ENCODE peak calls at places on chromosomes 7 and 10, in five cellular contexts. S, W, B, Y and Z are unnamed samples.

GRCh38 chr10:45520476-45520875 is 146.5 kb downstream of the ALOX5 start:
- DNase-seq in Y (no peak), B (no peak), S (no peak), W (no peak), Z (no peak)

GRCh38 chr10:110358869-110359629 is 54.3 kb upstream of the SMNDC1 start:
- DNase-seq in S (no peak), B (peak; percentile 37), W (no peak), Y (peak; percentile 22), Z (no peak)

GRCh38 chr10:8004469-8005000 is 50.0 kb upstream of the GATA3 start:
- DNase-seq in Y (no peak), S (no peak), B (no peak), W (no peak), Z (no peak)

GRCh38 chr7:47102442-47102841 is 479.5 kb downstream of the TNS3 start:
- DNase-seq in S (no peak), B (no peak), Y (no peak), W (no peak), Z (peak; percentile 57)

GRCh38 chr7:36276428-36277246 is 113.0 kb upstream of the ANLN start:
- DNase-seq in S (no peak), Y (no peak), B (no peak), W (no peak), Z (peak; percentile 85)

GRCh38 chr10:122730238-122730637 is 30.6 kb upstream of the C10orf120 start:
- DNase-seq in Y (no peak), S (no peak), B (no peak), W (no peak), Z (no peak)

GRCh38 chr10:80472234-80473095 is 18.4 kb downstream of the TSPAN14 start:
- DNase-seq in Y (no peak), W (no peak), B (peak; percentile 52), S (no peak), Z (no peak)

GRCh38 chr10:24821986-24822385 is 98.3 kb upstream of the ARHGAP21 start:
- DNase-seq in S (peak; percentile 30), B (peak; percentile 48), W (no peak), Y (no peak), Z (no peak)

GRCh38 chr10:5355762-5356478 is 8.8 kb upstream of the UCN3 start:
- DNase-seq in S (no peak), B (no peak), W (no peak), Y (no peak), Z (no peak)

GRCh38 chr7:93426297-93426696 is 148.2 kb downstream of the CALCR start:
- DNase-seq in S (no peak), W (no peak), Y (peak; percentile 37), B (no peak), Z (no peak)

GRCh38 chr7:99301496-99301895 is 24.2 kb upstream of the ARPC1A start:
- DNase-seq in B (no peak), W (no peak), Y (peak; percentile 73), S (no peak), Z (no peak)

GRCh38 chr7:50855526-50855925 is 72.8 kb upstream of the GRB10 start:
- DNase-seq in S (no peak), W (no peak), B (no peak), Y (no peak), Z (no peak)

GRCh38 chr7:4149645-4150044 is 532.5 kb upstream of the FOXK1 start:
- DNase-seq in Y (no peak), S (no peak), W (no peak), B (no peak), Z (no peak)

GRCh38 chr10:97685395-97685958 is 1.6 kb downstream of the AVPI1 start:
- DNase-seq in B (peak; percentile 79), S (peak; percentile 87), Y (no peak), W (peak; percentile 52), Z (no peak)

GRCh38 chr7:29274156-29275017 is 79.8 kb downstream of the CHN2 start:
- DNase-seq in S (no peak), B (no peak), W (no peak), Y (no peak), Z (no peak)

GRCh38 chr10:88800152-88801125 is 2.1 kb upstream of the LIPM start:
- DNase-seq in B (no peak), W (no peak), S (no peak), Y (no peak), Z (no peak)

GRCh38 chr10:44259090-44259874 is 125.6 kb downstream of the CXCL12 start:
- DNase-seq in S (peak; percentile 99), Y (no peak), W (no peak), B (no peak), Z (peak; percentile 89)

GRCh38 chr10:102752266-102752930 is 8.7 kb downstream of the WBP1L start:
- DNase-seq in Y (no peak), W (peak; percentile 9), B (no peak), S (peak; percentile 51), Z (no peak)

GRCh38 chr10:95245425-95246055 is 45.3 kb downstream of the PDLIM1 start:
- DNase-seq in S (no peak), W (no peak), Y (no peak), B (no peak), Z (peak; percentile 72)

GRCh38 chr7:33392143-33392542 is 262.8 kb downstream of the BBS9 start:
- DNase-seq in W (no peak), S (no peak), B (no peak), Y (no peak), Z (no peak)

GRCh38 chr10:74175510-74176379 is 24.7 kb downstream of the ADK start:
- DNase-seq in S (no peak), W (no peak), B (no peak), Y (no peak), Z (no peak)

GRCh38 chr7:47581442-47581820 is 480 bp downstream of the TNS3 start:
- DNase-seq in S (no peak), Y (peak; percentile 89), B (no peak), W (peak; percentile 69), Z (no peak)

GRCh38 chr10:71372882-71373495 is 23.7 kb upstream of the CDH23 start:
- DNase-seq in W (no peak), Y (no peak), B (no peak), S (no peak), Z (no peak)

GRCh38 chr10:97522071-97522470 is 23.3 kb downstream of the UBTD1 start:
- DNase-seq in B (no peak), W (no peak), Y (no peak), S (no peak), Z (no peak)

GRCh38 chr10:11035318-11035920 is 17.7 kb downstream of the CELF2 start:
- DNase-seq in W (no peak), B (no peak), S (no peak), Y (no peak), Z (no peak)

GRCh38 chr10:47288916-47289495 is 11.0 kb upstream of the GDF10 start:
- DNase-seq in B (no peak), S (no peak), W (no peak), Y (no peak), Z (no peak)

GRCh38 chr7:138750473-138750872 is 47.3 kb upstream of the TMEM213 start:
- DNase-seq in B (no peak), S (no peak), W (no peak), Y (peak; percentile 51), Z (no peak)

GRCh38 chr7:138741453-138741735 is 40.2 kb upstream of the SVOPL start:
- DNase-seq in B (no peak), Y (no peak), S (no peak), W (no peak), Z (no peak)

GRCh38 chr7:138748666-138749065 is 47.5 kb upstream of the SVOPL start:
- DNase-seq in B (no peak), S (no peak), Y (no peak), W (no peak), Z (no peak)

GRCh38 chr7:138746073-138746472 is 44.9 kb upstream of the SVOPL start:
- DNase-seq in S (no peak), B (no peak), W (no peak), Y (no peak), Z (no peak)

DNA sequence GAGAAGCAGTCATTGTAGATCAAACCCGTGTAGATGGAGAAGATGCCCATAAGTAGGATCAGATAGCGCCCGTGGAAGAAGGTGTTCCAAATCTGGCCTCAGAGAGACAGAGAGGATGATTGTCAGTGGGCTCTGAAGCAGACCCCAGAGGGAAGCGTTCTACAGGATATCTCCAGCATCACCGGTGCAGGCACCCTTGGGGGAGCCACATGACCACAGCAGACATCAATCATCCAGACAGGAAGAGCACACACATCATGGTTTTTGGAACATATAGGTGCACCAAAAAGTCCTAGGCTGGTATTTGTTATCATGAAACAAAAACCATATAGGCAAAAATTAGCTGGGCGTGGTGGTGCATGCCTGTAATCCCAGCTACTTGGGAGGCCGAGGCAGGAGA is 44.0 kb upstream of the SVOPL start:
- DNase-seq in B (no peak), S (no peak), W (no peak), Y (no peak), Z (no peak)
- H3K27ac ChIP-seq in B (no peak overlapping the region), S (no peak overlapping the region), W (no peak overlapping the region), Y (no peak overlapping the region), Z (no peak overlapping the region)

DNA sequence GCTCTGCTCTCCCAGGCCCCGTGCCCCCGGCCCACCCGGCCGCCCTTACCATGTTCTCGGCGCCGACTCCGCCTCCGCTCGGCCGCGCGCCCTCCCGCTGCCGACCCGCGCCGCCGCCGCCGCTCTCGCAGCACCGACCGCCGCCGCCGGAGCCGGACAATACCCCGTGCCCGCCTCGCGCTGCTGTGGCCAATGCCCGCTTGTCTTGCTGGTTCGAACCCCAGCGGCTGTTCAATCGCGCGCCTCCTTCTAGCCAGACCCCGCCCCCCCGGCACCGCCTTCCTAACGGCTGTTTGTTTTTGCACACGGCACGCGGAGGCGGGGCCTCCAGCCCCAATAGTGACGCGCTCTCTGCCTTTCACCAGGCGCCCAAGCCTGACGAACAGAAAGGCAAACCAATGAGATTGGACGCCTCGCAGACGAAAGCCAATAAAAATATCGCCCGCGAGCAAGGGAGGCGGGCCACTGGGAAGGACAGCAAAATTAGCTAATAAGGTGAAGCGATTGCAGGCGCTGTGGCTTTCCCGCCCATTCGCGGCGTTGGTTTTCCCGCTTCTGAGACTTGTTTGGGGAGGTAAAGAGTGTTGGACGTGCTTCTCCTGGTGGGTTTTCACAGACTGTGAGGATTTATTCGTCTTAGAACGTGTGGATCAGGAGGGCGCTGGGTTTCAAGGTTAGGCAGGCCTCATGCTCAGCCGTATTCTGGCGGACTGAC is at the start of gene H2AZ2:
- DNase-seq in Y (peak; percentile 100), W (peak; percentile 100), S (peak; percentile 98), B (peak; percentile 100), Z (peak; percentile 100)
- TF ChIP-seq EP300 in Y (no peak), W (peak; percentile 50), S (no peak), B (no peak), Z (no peak)

DNA sequence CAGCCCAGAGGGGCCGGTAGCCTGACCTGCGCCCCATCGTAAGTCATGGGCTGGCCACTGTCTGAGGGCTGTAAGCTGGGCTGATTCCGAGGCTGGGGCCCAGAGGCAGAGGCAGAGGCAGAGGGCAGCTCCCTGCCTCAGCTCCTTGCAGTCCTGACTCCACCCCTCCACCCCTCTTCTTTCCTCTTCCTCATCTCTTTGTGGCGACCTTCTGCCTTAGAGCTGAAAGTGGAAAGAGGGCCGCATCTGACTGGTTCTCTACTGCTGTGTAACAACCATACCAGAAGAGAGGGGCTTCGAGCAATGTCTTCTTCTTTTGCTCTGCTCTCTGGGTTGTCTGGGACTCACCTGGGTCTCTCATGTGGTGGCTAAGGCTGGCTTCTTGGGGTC is 179.1 kb downstream of the RPS24 start:
- DNase-seq in S (no peak), Y (peak; percentile 31), W (no peak), B (no peak), Z (no peak)
- H3K27ac ChIP-seq in S (no peak overlapping the region), Y (no peak overlapping the region), W (peak overlapping the region; percentile 35), B (peak overlapping the region; percentile 20), Z (peak overlapping the region; percentile 64)

DNA sequence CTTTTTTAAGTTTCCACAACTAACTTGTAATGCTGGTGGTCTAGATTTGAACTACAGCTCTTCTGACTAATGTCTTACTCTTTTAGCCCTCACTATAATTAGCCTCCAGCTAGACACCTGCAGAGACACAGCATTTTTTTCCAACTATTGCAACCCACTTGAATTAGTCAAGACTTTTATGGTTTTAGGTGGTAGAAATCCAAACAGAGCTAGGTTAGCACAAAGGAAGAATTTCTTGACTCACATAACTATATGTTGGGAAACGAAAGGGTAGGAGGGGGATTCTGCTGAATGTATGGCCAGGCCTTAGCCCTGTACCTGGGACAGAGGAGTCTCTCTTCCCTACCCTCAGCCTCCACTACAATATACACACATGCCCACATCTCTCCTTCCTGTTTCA is 586.1 kb downstream of the INHBA start:
- DNase-seq in W (no peak), B (no peak), S (no peak), Y (no peak), Z (no peak)
- TF ChIP-seq EP300 in W (no peak), B (no peak), S (no peak), Y (no peak), Z (no peak)